ENCODE peak calls at places on chromosomes 6 and 20, in five cellular contexts. H is retinal pigment epithelial cell, R is fibroblast of lung, N is MCF 10A, Z is prostate gland. S is an unnamed sample.
A peak's percentile ranks its signal among the peaks of the same experiment; 100 is the strongest.

GRCh38 chr6:32837651-32838113 is 857 bp downstream of the TAP2 start:
- DNase-seq in Z (no peak), R (peak; percentile 42), N (peak; percentile 45), H (no peak), S (no peak)

GRCh38 chr20:58634818-58635665 is 16.0 kb upstream of the STX16 start:
- DNase-seq in R (peak; percentile 35), N (no peak), Z (no peak), H (no peak), S (no peak)

GRCh38 chr6:95923518-95923917 is 92.3 kb upstream of the FUT9 start:
- DNase-seq in R (no peak), H (no peak), Z (no peak), N (peak; percentile 41), S (peak; percentile 19)

GRCh38 chr6:25564953-25565352 is 87.1 kb upstream of the SCGN start:
- DNase-seq in N (no peak), H (no peak), Z (no peak), R (no peak), S (no peak)

GRCh38 chr20:17560344-17561074 is 9.4 kb upstream of the DSTN start:
- DNase-seq in N (no peak), Z (no peak), R (no peak), H (no peak), S (no peak)

GRCh38 chr6:43702522-43703440 is 15.2 kb upstream of the MRPS18A start:
- DNase-seq in R (peak; percentile 79), Z (no peak), H (peak; percentile 89), N (peak; percentile 97), S (peak; percentile 86)

GRCh38 chr20:34220581-34220980 is 20.6 kb upstream of the ASIP start:
- DNase-seq in R (peak; percentile 79), N (peak; percentile 46), H (no peak), Z (no peak), S (no peak)

GRCh38 chr6:124199226-124199625 is 395.6 kb downstream of the NKAIN2 start:
- DNase-seq in R (no peak), H (no peak), N (no peak), Z (no peak), S (no peak)

GRCh38 chr6:119539066-119539746 is 189.6 kb upstream of the MAN1A1 start:
- DNase-seq in N (no peak), R (no peak), Z (no peak), H (no peak), S (no peak)

GRCh38 chr20:45392733-45393132 is 14.6 kb upstream of the TP53TG5 start:
- DNase-seq in R (no peak), N (no peak), H (no peak), Z (no peak), S (no peak)
- TF ChIP-seq CTCF in R (no peak), N (no peak), H (peak; percentile 28), Z (no peak), S (no peak)

DNA sequence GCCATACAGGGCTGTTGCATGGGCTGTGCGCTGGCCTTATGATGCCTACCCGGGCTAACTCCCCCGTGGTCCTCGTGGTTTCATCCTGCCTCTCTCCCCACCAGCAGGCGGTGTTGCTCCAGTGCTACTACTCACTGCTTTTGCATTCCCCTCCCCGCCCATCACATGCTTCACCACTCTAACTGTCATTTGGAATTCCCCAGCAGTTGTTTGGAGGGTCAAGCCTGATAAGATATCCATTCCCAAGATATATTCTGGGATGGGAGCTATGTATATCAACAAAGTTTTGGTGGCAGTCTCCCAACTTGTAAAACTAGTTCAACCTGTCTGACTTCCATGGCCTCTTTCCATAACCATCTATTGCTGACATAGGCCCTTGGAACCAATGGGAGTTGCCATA is 233.2 kb upstream of the SOX4 start:
- DNase-seq in H (no peak), Z (peak; percentile 41), N (no peak), R (no peak), S (no peak)
- TF ChIP-seq CTCF in H (no peak), Z (no peak), N (no peak), R (no peak), S (no peak)

GRCh38 chr6:132675749-132676148 is 16.8 kb upstream of the TAAR1 start:
- DNase-seq in N (no peak), R (no peak), H (no peak), Z (no peak), S (no peak)
- TF ChIP-seq CTCF in N (no peak), R (no peak), H (no peak), Z (no peak), S (no peak)

GRCh38 chr6:111871725-111872520 is 1.3 kb downstream of the FYN start:
- DNase-seq in N (no peak), H (no peak), R (peak; percentile 34), Z (no peak), S (peak; percentile 61)

GRCh38 chr6:111872521-111873177 is 603 bp downstream of the FYN start:
- DNase-seq in Z (no peak), N (no peak), H (no peak), R (peak; percentile 25), S (peak; percentile 67)

GRCh38 chr6:111871207-111871606 is 2.0 kb downstream of the FYN start:
- DNase-seq in R (no peak), Z (no peak), N (no peak), H (no peak), S (no peak)

GRCh38 chr6:111874030-111874425 is 776 bp upstream of the FYN start:
- DNase-seq in Z (no peak), H (no peak), N (no peak), R (peak; percentile 35), S (peak; percentile 17)

DNA sequence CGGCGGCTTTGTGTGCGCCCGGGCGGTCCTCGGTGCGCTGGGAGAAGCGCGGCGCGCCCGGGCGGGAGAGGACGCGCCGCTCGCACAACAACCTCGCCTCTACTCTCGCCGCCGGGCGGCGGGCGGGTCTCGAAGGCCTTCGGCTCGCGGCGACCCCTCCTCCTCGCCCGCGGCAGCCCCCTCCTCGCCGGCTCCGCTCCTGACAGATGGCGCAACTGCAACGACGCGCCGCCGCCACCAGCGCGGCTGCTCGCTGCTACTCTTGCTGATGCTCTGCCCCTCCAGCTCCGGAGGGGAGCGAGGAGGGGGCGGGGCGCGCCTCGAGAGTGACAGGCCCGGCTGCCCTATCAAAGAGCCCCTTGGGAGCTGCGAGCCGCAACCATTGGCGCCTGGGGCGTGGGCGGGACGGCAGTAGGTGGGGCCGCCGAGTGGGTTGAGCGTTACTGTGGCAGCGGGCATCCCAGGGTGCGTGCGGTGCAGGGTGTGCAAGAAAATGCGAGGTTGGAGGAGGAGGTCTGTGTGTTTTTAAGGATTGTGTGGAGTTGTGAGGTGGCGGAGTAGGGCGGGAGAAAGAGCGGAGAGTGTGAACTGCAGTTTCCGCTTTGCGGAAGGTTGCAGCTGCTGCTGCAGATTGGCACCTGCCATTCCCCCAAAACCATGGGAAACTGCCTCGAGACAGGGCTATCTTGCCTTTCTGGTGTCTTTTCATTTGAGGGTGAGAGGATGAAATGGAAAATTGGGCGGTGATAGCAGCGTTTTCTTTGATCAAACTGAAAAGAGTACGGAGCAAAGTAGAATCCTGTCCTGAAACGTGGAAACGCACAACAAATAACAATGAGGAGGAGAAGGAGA is at the start of gene FYN:
- DNase-seq in R (peak; percentile 95), Z (peak; percentile 97), H (peak; percentile 81), N (peak; percentile 96), S (peak; percentile 100)
- TF ChIP-seq CTCF in R (peak; percentile 22), Z (peak; percentile 69), H (no peak), N (peak; percentile 13), S (peak; percentile 38)

GRCh38 chr6:19501737-19502245 is 335.4 kb upstream of the ID4 start:
- DNase-seq in R (no peak), H (no peak), Z (no peak), N (no peak), S (no peak)
- TF ChIP-seq CTCF in R (no peak), H (no peak), Z (no peak), N (no peak), S (no peak)

GRCh38 chr20:44306927-44307326 is 4.1 kb downstream of the FITM2 start:
- DNase-seq in R (no peak), N (no peak), H (no peak), Z (no peak), S (no peak)

GRCh38 chr20:44314870-44315269 is 3.9 kb upstream of the FITM2 start:
- DNase-seq in Z (no peak), H (no peak), R (no peak), N (no peak), S (no peak)

GRCh38 chr20:44309763-44310663 is 989 bp downstream of the FITM2 start:
- DNase-seq in Z (no peak), R (peak; percentile 36), H (no peak), N (peak; percentile 43), S (no peak)

GRCh38 chr20:44310664-44311639 is at the start of gene FITM2:
- DNase-seq in R (peak; percentile 95), H (peak; percentile 75), N (peak; percentile 97), Z (peak; percentile 97), S (peak; percentile 99)
- TF ChIP-seq CTCF in R (peak; percentile 80), H (peak; percentile 89), N (peak; percentile 90), Z (peak; percentile 98), S (peak; percentile 91)

DNA sequence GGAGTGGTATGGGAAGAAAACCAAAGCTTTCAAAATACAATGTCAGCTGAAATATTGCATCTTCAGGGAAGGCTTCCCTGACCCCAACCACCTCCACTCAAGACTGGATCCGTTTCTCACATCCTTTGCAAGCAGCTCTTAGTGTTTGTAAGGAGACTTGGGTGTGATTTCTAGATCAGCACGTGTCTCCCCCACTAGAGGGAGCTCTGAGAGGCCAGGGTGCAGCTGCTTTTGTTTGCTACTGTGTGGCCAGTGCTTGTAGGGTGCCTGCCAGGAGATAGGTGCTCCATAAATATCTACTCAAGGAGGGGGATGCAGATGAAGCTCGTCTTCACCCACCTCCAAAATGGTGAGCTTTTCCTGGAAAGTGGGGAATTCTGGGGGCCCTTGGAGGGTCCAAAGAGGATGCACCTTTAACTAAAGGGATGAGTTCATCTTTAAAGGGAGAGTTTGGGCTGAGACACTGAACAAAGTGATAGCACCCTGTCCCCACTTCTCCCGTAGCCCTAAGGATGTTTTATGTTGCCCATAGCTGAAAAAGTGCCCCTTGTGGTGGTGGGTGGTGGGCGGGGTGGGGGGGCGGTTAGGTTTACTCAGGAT is 52.6 kb upstream of the MAFB start:
- DNase-seq in N (peak; percentile 69), Z (peak; percentile 13), H (no peak), R (peak; percentile 16), S (peak; percentile 22)
- TF ChIP-seq CTCF in N (peak; percentile 67), Z (peak; percentile 31), H (peak; percentile 76), R (peak; percentile 83), S (peak; percentile 47)

GRCh38 chr6:94813806-94814205 is 763.5 kb upstream of the MANEA start:
- DNase-seq in H (no peak), R (no peak), N (no peak), Z (no peak), S (no peak)
- TF ChIP-seq CTCF in H (peak; percentile 17), R (peak; percentile 13), N (peak; percentile 25), Z (no peak), S (no peak)

GRCh38 chr6:139373154-139373927 is 1.1 kb downstream of the CITED2 start:
- DNase-seq in N (peak; percentile 63), Z (peak; percentile 41), R (peak; percentile 53), H (no peak), S (peak; percentile 55)
- TF ChIP-seq CTCF in N (peak; percentile 29), Z (no peak), R (no peak), H (peak; percentile 9), S (no peak)

S was measured in nephron progenitor cell.